ENCODE peak calls at places on chromosomes 4 and X, in five cellular contexts. I is left lung, E is bronchial epithelial cell, J is fibroblast of mammary gland, Y is psoas muscle. F is an unnamed sample.

GRCh38 chrX:17605676-17606075 is 131.6 kb upstream of the SCML1 start:
- DNase-seq in I (no peak), E (no peak), J (no peak), Y (no peak), F (no peak)

GRCh38 chr4:128461300-128462103 is 173.9 kb upstream of the PGRMC2 start:
- DNase-seq in I (no peak), E (peak), J (peak), Y (no peak), F (peak)

GRCh38 chr4:125313497-125313896 is 1.3 kb upstream of the FAT4 start:
- DNase-seq in I (no peak), E (peak), J (peak), Y (no peak), F (peak)

GRCh38 chr4:15164571-15164970 is 162.3 kb downstream of the CPEB2 start:
- DNase-seq in I (no peak), E (peak), J (peak), Y (no peak), F (peak)

GRCh38 chr4:38237139-38237538 is 276.9 kb downstream of the PTTG2 start:
- DNase-seq in I (no peak), E (peak), J (peak), Y (no peak), F (peak)

GRCh38 chr4:139619644-139620043 is 46.0 kb upstream of the MGST2 start:
- DNase-seq in I (no peak), E (peak), J (peak), Y (no peak), F (peak)

GRCh38 chr4:184906480-184907097 is 80.8 kb upstream of the ACSL1 start:
- DNase-seq in I (no peak), E (peak), J (no peak), Y (no peak), F (peak)

GRCh38 chr4:10115657-10116624 is 658 bp downstream of the WDR1 start:
- DNase-seq in I (peak), E (peak), J (no peak), Y (peak), F (peak)

GRCh38 chr4:149980941-149981340 is 97.3 kb upstream of the DCLK2 start:
- DNase-seq in I (no peak), E (peak), J (peak), Y (peak), F (peak)

GRCh38 chrX:338281-338835 is 19.8 kb upstream of the GTPBP6 start:
- DNase-seq in I (peak), E (no peak), J (no peak), Y (peak), F (no peak)

GRCh38 chr4:54213812-54214211 is 15.3 kb upstream of the PDGFRA start:
- DNase-seq in I (no peak), E (peak), J (peak), Y (no peak), F (peak)

GRCh38 chrX:129641941-129642340 is 12.8 kb downstream of the APLN start:
- DNase-seq in I (no peak), E (no peak), J (peak), Y (no peak), F (no peak)

GRCh38 chr4:152176627-152177214 is 359.2 kb downstream of the FBXW7 start:
- DNase-seq in I (no peak), E (peak), J (no peak), Y (no peak), F (peak)

GRCh38 chr4:6172927-6173200 is 27.5 kb downstream of the JAKMIP1 start:
- DNase-seq in I (no peak), E (no peak), J (no peak), Y (no peak), F (no peak)

GRCh38 chrX:148441387-148441786 is 59.0 kb upstream of the AFF2 start:
- DNase-seq in I (no peak), E (no peak), J (no peak), Y (no peak), F (no peak)

GRCh38 chr4:38805530-38806145 is 1.0 kb upstream of the TLR1 start:
- DNase-seq in I (no peak), E (no peak), J (peak), Y (no peak), F (no peak)

GRCh38 chr4:165505991-165506779 is 127.4 kb downstream of the CPE start:
- DNase-seq in I (no peak), E (peak), J (peak), Y (no peak), F (peak)

GRCh38 chrX:91066104-91066503 is 368.5 kb upstream of the PABPC5 start:
- DNase-seq in I (no peak), E (no peak), J (no peak), Y (no peak), F (no peak)

GRCh38 chrX:30196322-30196721 is 19.0 kb upstream of the MAGEB2 start:
- DNase-seq in I (no peak), E (peak), J (no peak), Y (no peak), F (peak)

GRCh38 chrX:79364306-79364705 is 2.8 kb downstream of the ITM2A start:
- DNase-seq in I (no peak), E (no peak), J (no peak), Y (no peak), F (no peak)

GRCh38 chrX:12999422-12999821 is 24.5 kb downstream of the TMSB4X start:
- DNase-seq in I (no peak), E (no peak), J (no peak), Y (no peak), F (no peak)

GRCh38 chr4:39576268-39576667 is 49.0 kb upstream of the UGDH start:
- DNase-seq in I (no peak), E (no peak), J (no peak), Y (no peak), F (no peak)

GRCh38 chrX:115689931-115690330 is 129.0 kb downstream of the PLS3 start:
- DNase-seq in I (no peak), E (no peak), J (peak), Y (no peak), F (no peak)

GRCh38 chr4:123339507-123340380 is 56.9 kb upstream of the SPRY1 start:
- DNase-seq in I (no peak), E (no peak), J (no peak), Y (no peak), F (no peak)

DNA sequence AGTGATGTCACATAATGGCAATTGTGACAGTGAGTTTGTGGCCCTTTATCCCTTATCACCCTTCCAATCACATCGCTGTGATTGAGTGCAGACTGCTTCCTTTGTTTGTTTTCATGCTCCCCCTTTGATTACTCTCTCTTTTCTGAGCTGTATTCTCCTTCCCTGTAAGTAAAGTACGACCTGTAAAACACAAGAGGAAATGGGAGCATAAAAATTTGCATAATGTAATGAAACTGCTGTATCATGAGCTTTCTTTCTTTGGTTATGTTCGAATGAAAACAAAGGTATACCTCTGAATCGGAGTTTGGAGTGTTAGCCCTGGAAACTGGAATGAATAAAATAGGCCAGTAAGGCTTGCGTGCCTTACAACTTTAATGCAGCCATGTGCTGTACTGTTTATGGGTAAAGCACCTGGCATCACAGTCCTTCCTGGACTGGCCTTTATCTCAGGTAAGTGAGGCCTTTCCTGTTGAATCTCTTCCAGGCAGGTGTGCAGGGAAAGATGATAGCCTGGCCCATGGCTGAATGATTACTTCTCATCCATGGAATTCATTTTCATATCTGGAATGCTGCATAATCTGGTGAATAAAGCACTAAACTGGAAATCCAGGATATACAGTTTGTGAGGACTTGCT is 26.6 kb upstream of the HS3ST1 start:
- DNase-seq in I (no peak), E (no peak), J (no peak), Y (no peak), F (no peak)
- H3K4me3 ChIP-seq in I (no peak), E (no peak), J (no peak), Y (no peak), F (no peak)

GRCh38 chr4:109574443-109574850 is 14.4 kb downstream of the MCUB start:
- DNase-seq in I (peak), E (no peak), J (peak), Y (no peak), F (peak)
- TF ChIP-seq CTCF in I (no peak), E (peak), J (no peak), Y (no peak), F (peak)

GRCh38 chr4:25089058-25089763 is 58.5 kb upstream of the LGI2 start:
- DNase-seq in I (no peak), E (no peak), J (no peak), Y (no peak), F (no peak)

GRCh38 chr4:25090516-25090915 is 59.8 kb upstream of the LGI2 start:
- DNase-seq in I (no peak), E (no peak), J (peak), Y (no peak), F (no peak)

GRCh38 chr4:25092139-25092538 is 61.4 kb upstream of the LGI2 start:
- DNase-seq in I (no peak), E (no peak), J (no peak), Y (no peak), F (no peak)

GRCh38 chr4:25085621-25086020 is 54.9 kb upstream of the LGI2 start:
- DNase-seq in I (no peak), E (no peak), J (no peak), Y (no peak), F (no peak)

GRCh38 chr4:25088342-25088952 is 57.7 kb upstream of the LGI2 start:
- DNase-seq in I (no peak), E (no peak), J (peak), Y (no peak), F (no peak)
- H3K4me3 ChIP-seq in I (no peak), E (no peak), J (no peak), Y (peak), F (no peak)

DNA sequence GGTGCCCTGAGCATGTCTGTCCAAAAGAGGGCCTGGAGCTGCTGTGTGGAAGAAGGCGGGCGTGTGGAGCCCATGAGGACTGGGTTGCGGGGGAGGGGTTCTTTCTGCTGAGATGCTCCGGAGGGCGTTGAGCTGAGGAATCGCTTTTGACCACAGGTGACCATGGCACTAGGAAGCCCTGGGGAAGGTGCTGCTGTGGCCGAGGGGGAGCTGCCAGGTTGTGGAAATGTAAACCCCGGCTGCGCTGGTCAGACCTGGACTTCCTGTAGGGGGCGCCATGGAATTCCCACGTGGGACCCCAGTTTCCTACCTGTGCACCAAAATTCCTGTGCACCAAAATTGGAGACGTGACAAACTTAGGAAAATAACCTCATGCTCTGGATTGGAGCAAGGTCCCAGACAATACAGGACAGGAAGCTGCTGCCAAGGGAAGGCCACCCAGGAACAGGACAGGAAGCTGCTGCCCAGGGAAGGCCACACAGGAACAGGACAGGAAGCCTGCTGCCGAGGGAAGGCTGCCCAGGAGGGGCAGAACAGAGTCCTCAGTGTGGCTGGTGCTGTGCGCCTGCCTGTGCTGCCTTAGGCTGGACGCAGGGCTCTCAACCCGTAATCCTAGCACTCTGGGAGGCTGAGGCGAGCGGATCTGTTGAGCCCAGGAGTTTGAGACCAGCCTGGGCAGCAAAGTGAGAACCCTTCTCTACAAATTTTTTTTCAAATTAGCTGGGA is 28.4 kb upstream of the UVSSA start:
- DNase-seq in I (peak), E (no peak), J (no peak), Y (peak), F (no peak)
- TF ChIP-seq CTCF in I (no peak), E (peak), J (peak), Y (no peak), F (peak)

GRCh38 chrX:136166221-136166855 is 19.0 kb downstream of the FHL1 start:
- DNase-seq in I (no peak), E (peak), J (peak), Y (no peak), F (peak)
- H3K4me3 ChIP-seq in I (no peak), E (no peak), J (no peak), Y (no peak), F (no peak)

DNA sequence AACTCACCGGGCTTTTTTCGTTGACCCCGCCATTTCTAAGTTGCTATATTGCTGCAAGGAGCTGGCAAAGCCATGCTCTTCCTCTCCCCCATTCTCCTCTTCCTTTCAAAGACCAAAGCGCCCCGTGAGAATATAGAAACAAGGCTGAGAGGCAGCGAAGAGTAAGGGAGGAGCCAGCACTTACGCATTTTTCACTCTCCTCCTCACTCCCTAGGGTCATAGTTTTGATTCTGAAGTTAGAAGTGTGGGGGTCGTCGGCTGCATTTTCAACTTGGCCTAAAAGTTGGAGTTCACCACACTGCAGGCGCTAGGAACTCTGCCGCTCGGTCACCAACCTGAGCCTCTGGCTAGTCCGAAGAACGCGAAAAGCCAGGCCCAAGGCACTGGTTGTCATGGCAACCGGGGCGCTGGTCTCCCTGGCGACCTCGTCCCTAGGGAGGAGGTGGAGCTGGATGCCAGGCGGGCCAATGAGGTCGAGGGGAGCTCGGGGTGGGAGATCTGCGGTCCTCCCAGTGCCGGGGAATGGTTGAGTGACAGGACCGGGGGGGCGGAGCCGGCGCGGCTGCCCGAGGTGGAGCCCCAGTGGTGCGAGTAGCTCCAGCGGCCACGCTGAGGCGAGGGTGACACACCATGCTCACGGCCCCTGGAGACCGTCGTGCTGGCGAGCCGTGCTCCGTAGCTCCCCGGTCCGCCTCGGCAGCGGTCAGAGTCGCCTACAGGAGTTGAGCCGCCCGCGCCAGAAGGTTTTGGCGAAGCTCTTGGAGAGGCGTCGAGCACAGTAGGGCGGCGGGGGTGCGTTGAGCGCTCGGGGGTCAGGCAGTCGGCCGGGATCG is at the start of gene PTPN13:
- DNase-seq in I (peak), E (peak), J (peak), Y (peak), F (peak)
- TF ChIP-seq CTCF in I (no peak), E (no peak), J (no peak), Y (no peak), F (no peak)

GRCh38 chrX:112704226-112704625 is 24.5 kb upstream of the LHFPL1 start:
- DNase-seq in I (no peak), E (no peak), J (no peak), Y (no peak), F (no peak)
- H3K4me3 ChIP-seq in I (no peak), E (no peak), J (no peak), Y (no peak), F (no peak)

GRCh38 chr4:120724656-120725055 is 197.9 kb downstream of the PRDM5 start:
- DNase-seq in I (no peak), E (peak), J (no peak), Y (no peak), F (peak)

GRCh38 chr4:120723986-120724385 is 198.5 kb downstream of the PRDM5 start:
- DNase-seq in I (no peak), E (peak), J (peak), Y (no peak), F (peak)

GRCh38 chr4:120722655-120723054 is 199.9 kb downstream of the PRDM5 start:
- DNase-seq in I (no peak), E (no peak), J (no peak), Y (no peak), F (no peak)

GRCh38 chr4:120720354-120720753 is 202.2 kb downstream of the PRDM5 start:
- DNase-seq in I (no peak), E (no peak), J (no peak), Y (no peak), F (no peak)

GRCh38 chr4:120723105-120723504 is 199.4 kb downstream of the PRDM5 start:
- DNase-seq in I (no peak), E (no peak), J (no peak), Y (no peak), F (no peak)
- TF ChIP-seq CTCF in I (no peak), E (no peak), J (no peak), Y (no peak), F (no peak)

GRCh38 chr4:158827475-158828085 is 58.8 kb downstream of the FNIP2 start:
- DNase-seq in I (no peak), E (no peak), J (no peak), Y (no peak), F (no peak)
- H3K4me3 ChIP-seq in I (no peak), E (no peak), J (no peak), Y (no peak), F (no peak)

DNA sequence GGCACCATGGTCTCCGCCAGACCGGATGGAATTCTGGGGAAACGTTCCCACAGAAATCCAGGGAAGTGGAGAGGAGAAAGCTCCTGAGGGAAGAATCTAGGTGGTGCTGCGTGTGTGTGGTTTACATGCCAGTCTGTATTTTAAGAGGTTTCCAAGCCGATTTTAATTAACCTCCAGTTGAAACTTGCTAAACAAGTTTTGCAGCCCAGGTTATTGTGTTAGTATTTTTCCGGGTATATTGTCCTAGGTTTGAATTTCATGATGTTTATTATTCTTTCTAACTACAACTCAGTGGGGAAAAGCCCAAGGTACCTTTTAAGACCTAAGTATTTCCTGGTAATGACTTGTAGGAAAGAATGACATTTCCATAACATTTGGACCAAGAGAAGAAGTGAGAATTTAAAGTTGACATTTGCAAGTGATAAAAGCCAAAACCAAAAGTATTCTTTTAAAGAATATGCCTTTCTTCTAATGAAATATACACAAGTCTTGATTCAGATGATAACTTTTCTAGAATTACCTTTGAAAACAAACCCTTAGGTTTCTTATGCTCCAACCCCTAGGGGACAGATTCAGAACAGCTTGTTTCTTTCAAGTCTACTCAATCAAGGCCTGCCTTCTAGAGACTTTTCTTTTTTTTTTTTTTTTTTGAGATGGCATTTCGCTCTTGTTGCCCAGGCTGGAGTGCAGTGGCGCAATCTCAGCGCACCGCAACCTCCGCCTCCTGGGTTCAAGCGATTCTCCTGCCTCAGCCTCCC is 14.6 kb downstream of the SAT1 start:
- DNase-seq in I (no peak), E (peak), J (no peak), Y (no peak), F (peak)
- TF ChIP-seq CTCF in I (no peak), E (no peak), J (no peak), Y (no peak), F (peak)

F was measured in epithelial cell of esophagus.